ENCODE peak calls at places on chromosomes 7 and 10, in six cellular contexts. One of them, this sample, is unnamed.

GRCh38 chr7:84092207-84092606 is 102.4 kb downstream of the SEMA3A start:
- DNase-seq in fibroblast of the aortic adventitia: no peak
- DNase-seq in psoas muscle: no peak
- DNase-seq in RWPE1: peak
- DNase-seq in AG04450: no peak
- DNase-seq in K562: no peak
- DNase-seq in this sample: no peak

GRCh38 chr7:121620206-121620605 is 224.1 kb upstream of the FAM3C start:
- DNase-seq in AG04450: no peak
- DNase-seq in K562: no peak
- DNase-seq in psoas muscle: no peak
- DNase-seq in fibroblast of the aortic adventitia: no peak
- DNase-seq in RWPE1: no peak
- DNase-seq in this sample: no peak

GRCh38 chr7:130912086-130912909 is 178.3 kb upstream of the KLF14 start:
- DNase-seq in K562: no peak
- DNase-seq in psoas muscle: no peak
- DNase-seq in RWPE1: no peak
- DNase-seq in fibroblast of the aortic adventitia: peak
- DNase-seq in AG04450: peak
- DNase-seq in this sample: no peak

GRCh38 chr7:73758581-73759138 is 11.4 kb downstream of the CLDN3 start:
- DNase-seq in K562: peak
- DNase-seq in RWPE1: no peak
- DNase-seq in fibroblast of the aortic adventitia: no peak
- DNase-seq in AG04450: no peak
- DNase-seq in psoas muscle: no peak
- DNase-seq in this sample: no peak

GRCh38 chr7:126727930-126728331 is 524.8 kb downstream of the GRM8 start:
- DNase-seq in K562: peak
- DNase-seq in psoas muscle: no peak
- DNase-seq in AG04450: no peak
- DNase-seq in RWPE1: peak
- DNase-seq in fibroblast of the aortic adventitia: peak
- DNase-seq in this sample: no peak

GRCh38 chr10:118582511-118582910 is 12.9 kb downstream of the PRLHR start:
- DNase-seq in AG04450: no peak
- DNase-seq in K562: no peak
- DNase-seq in fibroblast of the aortic adventitia: no peak
- DNase-seq in psoas muscle: no peak
- DNase-seq in RWPE1: no peak
- DNase-seq in this sample: no peak

GRCh38 chr7:8591289-8591688 is 157.9 kb downstream of the NXPH1 start:
- DNase-seq in psoas muscle: no peak
- DNase-seq in fibroblast of the aortic adventitia: no peak
- DNase-seq in AG04450: no peak
- DNase-seq in RWPE1: no peak
- DNase-seq in K562: no peak
- DNase-seq in this sample: no peak

GRCh38 chr7:929311-929711 is 25.2 kb downstream of the ADAP1 start:
- DNase-seq in AG04450: no peak
- DNase-seq in RWPE1: no peak
- DNase-seq in psoas muscle: peak
- DNase-seq in fibroblast of the aortic adventitia: no peak
- DNase-seq in K562: no peak
- DNase-seq in this sample: no peak

GRCh38 chr10:50415292-50415691 is 164.0 kb upstream of the ASAH2 start:
- DNase-seq in K562: no peak
- DNase-seq in psoas muscle: no peak
- DNase-seq in RWPE1: no peak
- DNase-seq in fibroblast of the aortic adventitia: no peak
- DNase-seq in AG04450: no peak
- DNase-seq in this sample: no peak

GRCh38 chr10:14327535-14327934 is 3.2 kb downstream of the FRMD4A start:
- DNase-seq in RWPE1: no peak
- DNase-seq in AG04450: no peak
- DNase-seq in K562: no peak
- DNase-seq in fibroblast of the aortic adventitia: no peak
- DNase-seq in psoas muscle: no peak
- DNase-seq in this sample: no peak

GRCh38 chr10:7756360-7756992 is 31.3 kb downstream of the KIN start:
- DNase-seq in fibroblast of the aortic adventitia: peak
- DNase-seq in K562: no peak
- DNase-seq in RWPE1: no peak
- DNase-seq in psoas muscle: no peak
- DNase-seq in AG04450: no peak
- DNase-seq in this sample: no peak

GRCh38 chr7:44377134-44377463 is 51.7 kb upstream of the CAMK2B start:
- DNase-seq in K562: no peak
- DNase-seq in psoas muscle: no peak
- DNase-seq in fibroblast of the aortic adventitia: no peak
- DNase-seq in AG04450: no peak
- DNase-seq in RWPE1: no peak
- DNase-seq in this sample: no peak

GRCh38 chr10:108902491-108903250 is 1020.6 kb downstream of the XPNPEP1 start:
- DNase-seq in fibroblast of the aortic adventitia: peak
- DNase-seq in psoas muscle: no peak
- DNase-seq in AG04450: no peak
- DNase-seq in RWPE1: no peak
- DNase-seq in K562: no peak
- DNase-seq in this sample: no peak

GRCh38 chr7:19989906-19990305 is 216.5 kb upstream of the TMEM196 start:
- DNase-seq in RWPE1: no peak
- DNase-seq in K562: no peak
- DNase-seq in psoas muscle: no peak
- DNase-seq in fibroblast of the aortic adventitia: no peak
- DNase-seq in AG04450: no peak
- DNase-seq in this sample: no peak

GRCh38 chr7:156140447-156140846 is 328.2 kb upstream of the SHH start:
- DNase-seq in RWPE1: no peak
- DNase-seq in K562: no peak
- DNase-seq in AG04450: no peak
- DNase-seq in psoas muscle: no peak
- DNase-seq in fibroblast of the aortic adventitia: no peak
- DNase-seq in this sample: no peak

GRCh38 chr7:111232249-111233084 is 141.5 kb downstream of the LRRN3 start:
- DNase-seq in K562: no peak
- DNase-seq in RWPE1: peak
- DNase-seq in AG04450: peak
- DNase-seq in psoas muscle: no peak
- DNase-seq in fibroblast of the aortic adventitia: peak
- DNase-seq in this sample: no peak

GRCh38 chr10:57846307-57847065 is 421.2 kb downstream of the IPMK start:
- DNase-seq in RWPE1: no peak
- DNase-seq in AG04450: no peak
- DNase-seq in psoas muscle: no peak
- DNase-seq in K562: no peak
- DNase-seq in fibroblast of the aortic adventitia: no peak
- DNase-seq in this sample: no peak

GRCh38 chr10:29949411-29950011 is 109.9 kb downstream of the JCAD start:
- DNase-seq in K562: no peak
- DNase-seq in AG04450: peak
- DNase-seq in fibroblast of the aortic adventitia: peak
- DNase-seq in RWPE1: peak
- DNase-seq in psoas muscle: no peak
- DNase-seq in this sample: no peak

GRCh38 chr10:133390597-133391248 is 3.2 kb upstream of the MTG1 start:
- DNase-seq in AG04450: no peak
- DNase-seq in psoas muscle: no peak
- DNase-seq in fibroblast of the aortic adventitia: no peak
- DNase-seq in RWPE1: no peak
- DNase-seq in K562: no peak
- DNase-seq in this sample: no peak

GRCh38 chr7:11434371-11434770 is 397.6 kb downstream of the THSD7A start:
- DNase-seq in K562: no peak
- DNase-seq in psoas muscle: no peak
- DNase-seq in fibroblast of the aortic adventitia: no peak
- DNase-seq in AG04450: no peak
- DNase-seq in RWPE1: no peak
- DNase-seq in this sample: no peak

GRCh38 chr7:38916396-38916795 is 7.4 kb upstream of the VPS41 start:
- DNase-seq in AG04450: no peak
- DNase-seq in RWPE1: no peak
- DNase-seq in psoas muscle: no peak
- DNase-seq in fibroblast of the aortic adventitia: no peak
- DNase-seq in K562: no peak
- DNase-seq in this sample: no peak

GRCh38 chr10:101351017-101351416 is 2.9 kb upstream of the BTRC start:
- DNase-seq in fibroblast of the aortic adventitia: no peak
- DNase-seq in psoas muscle: no peak
- DNase-seq in K562: no peak
- DNase-seq in AG04450: no peak
- DNase-seq in RWPE1: no peak
- DNase-seq in this sample: no peak

GRCh38 chr7:24788075-24788474 is 30.8 kb upstream of the GSDME start:
- DNase-seq in AG04450: no peak
- DNase-seq in psoas muscle: no peak
- DNase-seq in fibroblast of the aortic adventitia: no peak
- DNase-seq in RWPE1: no peak
- DNase-seq in K562: no peak
- DNase-seq in this sample: no peak
- TF ChIP-seq CTCF in AG04450: peak
- TF ChIP-seq CTCF in psoas muscle: peak
- TF ChIP-seq CTCF in fibroblast of the aortic adventitia: peak
- TF ChIP-seq CTCF in RWPE1: peak
- TF ChIP-seq CTCF in K562: peak
- TF ChIP-seq CTCF in this sample: peak

GRCh38 chr7:101880536-101881443 is 63.4 kb downstream of the CUX1 start:
- DNase-seq in fibroblast of the aortic adventitia: peak
- DNase-seq in psoas muscle: no peak
- DNase-seq in RWPE1: peak
- DNase-seq in AG04450: no peak
- DNase-seq in K562: no peak
- DNase-seq in this sample: no peak

GRCh38 chr7:101884671-101885596 is 67.5 kb downstream of the CUX1 start:
- DNase-seq in psoas muscle: no peak
- DNase-seq in K562: no peak
- DNase-seq in fibroblast of the aortic adventitia: no peak
- DNase-seq in RWPE1: no peak
- DNase-seq in AG04450: no peak
- DNase-seq in this sample: no peak

GRCh38 chr7:101885597-101885955 is 68.2 kb downstream of the CUX1 start:
- DNase-seq in fibroblast of the aortic adventitia: peak
- DNase-seq in psoas muscle: no peak
- DNase-seq in RWPE1: no peak
- DNase-seq in AG04450: no peak
- DNase-seq in K562: no peak
- DNase-seq in this sample: no peak

GRCh38 chr7:101879565-101879964 is 62.1 kb downstream of the CUX1 start:
- DNase-seq in RWPE1: no peak
- DNase-seq in psoas muscle: no peak
- DNase-seq in K562: no peak
- DNase-seq in AG04450: no peak
- DNase-seq in fibroblast of the aortic adventitia: no peak
- DNase-seq in this sample: no peak

DNA sequence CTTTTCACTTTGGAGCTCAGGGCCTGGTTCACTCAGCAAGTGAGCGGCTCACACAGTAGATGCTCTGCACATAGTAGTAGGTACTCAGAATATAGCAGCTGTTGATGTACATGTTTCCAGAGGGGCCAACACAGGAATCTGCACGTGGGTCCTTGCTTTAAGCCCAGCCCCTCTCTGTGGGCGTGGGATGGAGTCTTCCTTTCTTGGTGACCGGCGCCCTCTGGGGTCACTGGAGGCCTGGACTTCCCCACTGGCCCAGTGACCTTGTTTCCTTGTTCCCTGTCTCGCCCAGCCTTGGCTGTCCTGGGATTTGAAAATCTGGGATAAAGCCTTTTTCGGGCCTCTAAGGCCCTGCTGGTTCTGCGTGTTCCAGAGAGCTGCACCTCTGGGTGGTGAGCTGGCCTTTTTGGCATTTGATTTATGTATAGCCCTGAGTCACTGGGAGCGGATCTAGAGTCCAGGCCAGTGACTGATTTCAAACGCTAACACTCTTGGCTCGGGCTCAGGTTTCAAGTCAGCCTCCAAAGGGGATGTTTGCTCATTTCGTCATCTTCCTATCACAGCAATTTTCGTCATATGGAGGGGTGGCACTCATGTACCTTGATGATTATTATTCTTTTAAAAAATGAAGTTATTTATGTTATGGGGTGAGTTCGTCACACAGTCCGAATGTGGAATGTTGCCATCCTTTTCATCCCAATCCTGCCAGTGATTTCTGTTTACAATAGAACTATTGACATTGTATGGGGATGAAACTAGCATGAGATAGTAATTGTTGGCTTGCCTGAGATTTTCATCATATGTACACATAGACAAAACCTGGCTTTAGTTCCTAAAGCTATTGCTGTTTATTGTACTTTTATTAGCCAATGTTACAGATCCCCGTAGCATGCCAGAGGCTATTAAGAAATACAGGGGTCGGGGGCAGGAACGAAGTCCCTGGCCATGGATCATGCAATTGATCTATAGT is 65.5 kb downstream of the CUX1 start:
- DNase-seq in fibroblast of the aortic adventitia: peak
- DNase-seq in psoas muscle: peak
- DNase-seq in K562: peak
- DNase-seq in AG04450: peak
- DNase-seq in RWPE1: peak
- DNase-seq in this sample: peak
- TF ChIP-seq CTCF in fibroblast of the aortic adventitia: peak
- TF ChIP-seq CTCF in psoas muscle: no peak
- TF ChIP-seq CTCF in K562: no peak
- TF ChIP-seq CTCF in AG04450: no peak
- TF ChIP-seq CTCF in RWPE1: no peak
- TF ChIP-seq CTCF in this sample: no peak

GRCh38 chr10:95290801-95291633 is at the start of gene PDLIM1:
- DNase-seq in RWPE1: peak
- DNase-seq in AG04450: no peak
- DNase-seq in psoas muscle: peak
- DNase-seq in K562: peak
- DNase-seq in fibroblast of the aortic adventitia: peak
- DNase-seq in this sample: peak

GRCh38 chr10:95289921-95290421 is 832 bp downstream of the PDLIM1 start:
- DNase-seq in fibroblast of the aortic adventitia: no peak
- DNase-seq in RWPE1: no peak
- DNase-seq in AG04450: no peak
- DNase-seq in K562: no peak
- DNase-seq in psoas muscle: no peak
- DNase-seq in this sample: no peak

GRCh38 chr10:95290446-95290800 is 380 bp downstream of the PDLIM1 start:
- DNase-seq in psoas muscle: no peak
- DNase-seq in AG04450: no peak
- DNase-seq in RWPE1: no peak
- DNase-seq in fibroblast of the aortic adventitia: no peak
- DNase-seq in K562: peak
- DNase-seq in this sample: peak

GRCh38 chr10:95288273-95288672 is 2.5 kb downstream of the PDLIM1 start:
- DNase-seq in AG04450: no peak
- DNase-seq in fibroblast of the aortic adventitia: no peak
- DNase-seq in K562: no peak
- DNase-seq in psoas muscle: no peak
- DNase-seq in RWPE1: no peak
- DNase-seq in this sample: no peak

GRCh38 chr10:95289003-95289920 is 1.5 kb downstream of the PDLIM1 start:
- DNase-seq in AG04450: no peak
- DNase-seq in RWPE1: peak
- DNase-seq in psoas muscle: no peak
- DNase-seq in fibroblast of the aortic adventitia: no peak
- DNase-seq in K562: peak
- DNase-seq in this sample: no peak
- TF ChIP-seq CTCF in AG04450: peak
- TF ChIP-seq CTCF in RWPE1: no peak
- TF ChIP-seq CTCF in psoas muscle: no peak
- TF ChIP-seq CTCF in fibroblast of the aortic adventitia: no peak
- TF ChIP-seq CTCF in K562: peak
- TF ChIP-seq CTCF in this sample: peak

GRCh38 chr7:103074519-103075336 is at the start of the genes ARMC10 and FBXL13:
- DNase-seq in fibroblast of the aortic adventitia: peak
- DNase-seq in psoas muscle: peak
- DNase-seq in RWPE1: peak
- DNase-seq in K562: peak
- DNase-seq in AG04450: peak
- DNase-seq in this sample: peak
- TF ChIP-seq CTCF in fibroblast of the aortic adventitia: no peak
- TF ChIP-seq CTCF in psoas muscle: peak
- TF ChIP-seq CTCF in RWPE1: peak
- TF ChIP-seq CTCF in K562: peak
- TF ChIP-seq CTCF in AG04450: peak
- TF ChIP-seq CTCF in this sample: peak